ENCODE peak calls at places on chromosomes 11 and 22, in nine cellular contexts. G is effector memory CD4-positive, alpha-beta T cell; M is psoas muscle; Y is HepG2; A is RKO; Q is OCI-M1; D is heart left ventricle; V is chondrocyte; K is AML-193. L is an unnamed sample.

GRCh38 chr11:26649884-26650283 is 72.0 kb downstream of the SLC5A12 start:
- DNase-seq in G (no peak), M (no peak), Y (peak), A (peak), Q (peak), D (peak), V (no peak), K (peak), L (peak)

GRCh38 chr11:67663515-67664212 is 10.8 kb downstream of the ALDH3B2 start:
- DNase-seq in G (no peak), M (no peak), Y (no peak), A (no peak), Q (no peak), D (no peak), V (no peak), K (no peak), L (no peak)

GRCh38 chr11:22730319-22730718 is 63.9 kb downstream of the GAS2 start:
- DNase-seq in G (no peak), M (no peak), Y (peak), A (peak), Q (peak), D (no peak), V (no peak), K (peak), L (no peak)

GRCh38 chr22:17381237-17381913 is 12.1 kb downstream of the CECR2 start:
- DNase-seq in G (no peak), M (no peak), Y (peak), A (no peak), Q (no peak), D (no peak), V (no peak), K (no peak), L (no peak)

GRCh38 chr22:24208012-24208749 is 26.9 kb downstream of the SUSD2 start:
- DNase-seq in G (no peak), M (peak), Y (peak), A (peak), Q (peak), D (peak), V (no peak), K (peak), L (no peak)

GRCh38 chr22:17853066-17853465 is 78.8 kb upstream of the BID start:
- DNase-seq in G (no peak), M (no peak), Y (no peak), A (no peak), Q (peak), D (peak), V (no peak), K (no peak), L (no peak)

GRCh38 chr11:69285091-69285490 is 8.9 kb upstream of the MYEOV start:
- DNase-seq in G (no peak), M (no peak), Y (no peak), A (no peak), Q (no peak), D (no peak), V (no peak), K (no peak), L (no peak)

GRCh38 chr11:3674189-3674588 is 3.0 kb upstream of the CHRNA10 start:
- DNase-seq in G (no peak), M (no peak), Y (peak), A (peak), Q (no peak), D (no peak), V (no peak), K (no peak), L (no peak)